ENCODE peak calls at places on chromosomes 1 and 21, in nine cellular contexts. One of them, this sample, is unnamed. For H3K4me1 and H3K27me3, the result is how much of the 10 kb centered on the place peaks cover.

GRCh38 chr1:111191496-111191895 is 8.9 kb downstream of the DENND2D start:
- DNase-seq in fibroblast of lung: peak
- DNase-seq in heart right ventricle: no peak
- DNase-seq in GM23338: no peak
- DNase-seq in MM.1S: no peak
- DNase-seq in IMR-90: peak
- DNase-seq in ovary: no peak
- DNase-seq in colonic mucosa: no peak
- DNase-seq in stomach: no peak
- DNase-seq in this sample: no peak

GRCh38 chr1:53552146-53552940 is 93.1 kb downstream of the DMRTB1 start:
- DNase-seq in fibroblast of lung: no peak
- DNase-seq in heart right ventricle: no peak
- DNase-seq in GM23338: peak
- DNase-seq in MM.1S: no peak
- DNase-seq in IMR-90: peak
- DNase-seq in ovary: no peak
- DNase-seq in colonic mucosa: no peak
- DNase-seq in stomach: no peak
- DNase-seq in this sample: no peak

GRCh38 chr1:79496129-79496528 is 489.6 kb upstream of the ADGRL4 start:
- DNase-seq in fibroblast of lung: no peak
- DNase-seq in heart right ventricle: no peak
- DNase-seq in GM23338: no peak
- DNase-seq in MM.1S: peak
- DNase-seq in IMR-90: no peak
- DNase-seq in ovary: no peak
- DNase-seq in colonic mucosa: no peak
- DNase-seq in stomach: no peak
- DNase-seq in this sample: no peak

GRCh38 chr1:40635763-40636500 is 29.6 kb downstream of the RIMS3 start:
- DNase-seq in fibroblast of lung: no peak
- DNase-seq in heart right ventricle: no peak
- DNase-seq in GM23338: no peak
- DNase-seq in MM.1S: no peak
- DNase-seq in IMR-90: no peak
- DNase-seq in ovary: no peak
- DNase-seq in colonic mucosa: no peak
- DNase-seq in stomach: no peak
- DNase-seq in this sample: no peak

GRCh38 chr1:206895837-206896242 is 1.4 kb upstream of the IL24 start:
- DNase-seq in fibroblast of lung: peak
- DNase-seq in heart right ventricle: no peak
- DNase-seq in GM23338: no peak
- DNase-seq in MM.1S: no peak
- DNase-seq in IMR-90: peak
- DNase-seq in ovary: no peak
- DNase-seq in colonic mucosa: no peak
- DNase-seq in stomach: peak
- DNase-seq in this sample: no peak

GRCh38 chr21:35136586-35137254 is 87.6 kb upstream of the RUNX1 start:
- DNase-seq in fibroblast of lung: peak
- DNase-seq in heart right ventricle: no peak
- DNase-seq in GM23338: peak
- DNase-seq in MM.1S: no peak
- DNase-seq in IMR-90: peak
- DNase-seq in ovary: no peak
- DNase-seq in colonic mucosa: peak
- DNase-seq in stomach: peak
- DNase-seq in this sample: no peak

GRCh38 chr1:246280551-246280950 is 226.5 kb downstream of the SMYD3 start:
- DNase-seq in fibroblast of lung: peak
- DNase-seq in heart right ventricle: no peak
- DNase-seq in GM23338: peak
- DNase-seq in MM.1S: no peak
- DNase-seq in IMR-90: peak
- DNase-seq in ovary: no peak
- DNase-seq in colonic mucosa: no peak
- DNase-seq in stomach: no peak
- DNase-seq in this sample: no peak

GRCh38 chr1:14300991-14301703 is 297.3 kb upstream of the KAZN start:
- DNase-seq in fibroblast of lung: peak
- DNase-seq in heart right ventricle: peak
- DNase-seq in GM23338: no peak
- DNase-seq in MM.1S: no peak
- DNase-seq in IMR-90: no peak
- DNase-seq in ovary: no peak
- DNase-seq in colonic mucosa: peak
- DNase-seq in stomach: peak
- DNase-seq in this sample: no peak

GRCh38 chr1:223228931-223229528 is 86.0 kb upstream of the TLR5 start:
- DNase-seq in fibroblast of lung: no peak
- DNase-seq in heart right ventricle: no peak
- DNase-seq in GM23338: no peak
- DNase-seq in MM.1S: no peak
- DNase-seq in IMR-90: no peak
- DNase-seq in ovary: no peak
- DNase-seq in colonic mucosa: no peak
- DNase-seq in stomach: no peak
- DNase-seq in this sample: no peak

GRCh38 chr1:91161749-91162148 is 139.9 kb upstream of the ZNF644 start:
- DNase-seq in fibroblast of lung: no peak
- DNase-seq in heart right ventricle: no peak
- DNase-seq in GM23338: no peak
- DNase-seq in MM.1S: no peak
- DNase-seq in IMR-90: no peak
- DNase-seq in ovary: no peak
- DNase-seq in colonic mucosa: no peak
- DNase-seq in stomach: no peak
- DNase-seq in this sample: no peak

GRCh38 chr1:87939486-87939885 is 610.8 kb downstream of the LMO4 start:
- DNase-seq in fibroblast of lung: no peak
- DNase-seq in heart right ventricle: no peak
- DNase-seq in GM23338: no peak
- DNase-seq in MM.1S: no peak
- DNase-seq in IMR-90: no peak
- DNase-seq in ovary: no peak
- DNase-seq in colonic mucosa: no peak
- DNase-seq in stomach: no peak
- DNase-seq in this sample: no peak

GRCh38 chr1:228154685-228155571 is 5.2 kb downstream of the GJC2 start:
- DNase-seq in fibroblast of lung: no peak
- DNase-seq in heart right ventricle: no peak
- DNase-seq in GM23338: no peak
- DNase-seq in MM.1S: no peak
- DNase-seq in IMR-90: no peak
- DNase-seq in ovary: peak
- DNase-seq in colonic mucosa: no peak
- DNase-seq in stomach: no peak
- DNase-seq in this sample: no peak

GRCh38 chr1:152348447-152348846 is 11.4 kb downstream of the FLG2 start:
- DNase-seq in fibroblast of lung: no peak
- DNase-seq in heart right ventricle: no peak
- DNase-seq in GM23338: peak
- DNase-seq in MM.1S: peak
- DNase-seq in IMR-90: no peak
- DNase-seq in ovary: no peak
- DNase-seq in colonic mucosa: no peak
- DNase-seq in stomach: no peak
- DNase-seq in this sample: no peak

GRCh38 chr21:46060596-46061061 is 37.3 kb upstream of the COL6A2 start:
- DNase-seq in fibroblast of lung: peak
- DNase-seq in heart right ventricle: peak
- DNase-seq in GM23338: no peak
- DNase-seq in MM.1S: no peak
- DNase-seq in IMR-90: peak
- DNase-seq in ovary: peak
- DNase-seq in colonic mucosa: peak
- DNase-seq in stomach: peak
- DNase-seq in this sample: peak
- H3K4me1 ChIP-seq in fibroblast of lung: under half
- H3K4me1 ChIP-seq in heart right ventricle: under half
- H3K4me1 ChIP-seq in GM23338: under half
- H3K4me1 ChIP-seq in MM.1S: under half
- H3K4me1 ChIP-seq in IMR-90: under half
- H3K4me1 ChIP-seq in ovary: under half
- H3K4me1 ChIP-seq in colonic mucosa: under half
- H3K4me1 ChIP-seq in stomach: under half
- H3K4me1 ChIP-seq in this sample: under half

GRCh38 chr1:22611530-22611947 is 24.9 kb upstream of the C1QA start:
- DNase-seq in fibroblast of lung: peak
- DNase-seq in heart right ventricle: peak
- DNase-seq in GM23338: peak
- DNase-seq in MM.1S: peak
- DNase-seq in IMR-90: peak
- DNase-seq in ovary: peak
- DNase-seq in colonic mucosa: peak
- DNase-seq in stomach: no peak
- DNase-seq in this sample: no peak

GRCh38 chr1:22612657-22613056 is 23.8 kb upstream of the C1QA start:
- DNase-seq in fibroblast of lung: no peak
- DNase-seq in heart right ventricle: no peak
- DNase-seq in GM23338: no peak
- DNase-seq in MM.1S: no peak
- DNase-seq in IMR-90: no peak
- DNase-seq in ovary: no peak
- DNase-seq in colonic mucosa: no peak
- DNase-seq in stomach: no peak
- DNase-seq in this sample: no peak

GRCh38 chr1:22602060-22602740 is 34.2 kb upstream of the C1QA start:
- DNase-seq in fibroblast of lung: no peak
- DNase-seq in heart right ventricle: no peak
- DNase-seq in GM23338: no peak
- DNase-seq in MM.1S: no peak
- DNase-seq in IMR-90: no peak
- DNase-seq in ovary: no peak
- DNase-seq in colonic mucosa: no peak
- DNase-seq in stomach: no peak
- DNase-seq in this sample: no peak

GRCh38 chr1:22609291-22609690 is 27.1 kb upstream of the C1QA start:
- DNase-seq in fibroblast of lung: no peak
- DNase-seq in heart right ventricle: no peak
- DNase-seq in GM23338: no peak
- DNase-seq in MM.1S: no peak
- DNase-seq in IMR-90: no peak
- DNase-seq in ovary: no peak
- DNase-seq in colonic mucosa: no peak
- DNase-seq in stomach: no peak
- DNase-seq in this sample: no peak

DNA sequence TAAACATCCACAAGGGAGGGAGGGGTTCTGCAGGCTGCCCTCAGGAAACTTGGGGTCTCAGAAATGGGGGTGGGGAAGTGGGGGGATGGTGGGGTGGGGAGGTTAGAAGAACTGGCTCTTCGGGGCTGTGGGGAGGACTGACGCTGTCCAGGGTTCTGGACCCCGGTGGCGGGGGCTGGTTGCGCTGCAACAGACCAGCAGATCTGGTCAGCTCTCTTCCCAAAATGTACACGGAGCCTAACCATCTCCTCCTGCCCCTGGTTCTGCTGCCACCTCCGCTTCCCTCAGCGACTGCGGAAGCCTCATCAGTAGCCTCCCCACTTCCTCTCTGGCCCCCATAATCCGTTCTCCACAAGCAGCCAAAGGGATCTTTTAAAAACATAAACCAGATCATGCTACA is 29.3 kb upstream of the C1QA start:
- DNase-seq in fibroblast of lung: no peak
- DNase-seq in heart right ventricle: no peak
- DNase-seq in GM23338: peak
- DNase-seq in MM.1S: no peak
- DNase-seq in IMR-90: no peak
- DNase-seq in ovary: no peak
- DNase-seq in colonic mucosa: no peak
- DNase-seq in stomach: no peak
- DNase-seq in this sample: no peak
- H3K27me3 ChIP-seq in fibroblast of lung: under half
- H3K27me3 ChIP-seq in heart right ventricle: half or more
- H3K27me3 ChIP-seq in GM23338: under half
- H3K27me3 ChIP-seq in MM.1S: half or more
- H3K27me3 ChIP-seq in IMR-90: under half
- H3K27me3 ChIP-seq in ovary: under half
- H3K27me3 ChIP-seq in colonic mucosa: under half
- H3K27me3 ChIP-seq in stomach: under half
- H3K27me3 ChIP-seq in this sample: under half

DNA sequence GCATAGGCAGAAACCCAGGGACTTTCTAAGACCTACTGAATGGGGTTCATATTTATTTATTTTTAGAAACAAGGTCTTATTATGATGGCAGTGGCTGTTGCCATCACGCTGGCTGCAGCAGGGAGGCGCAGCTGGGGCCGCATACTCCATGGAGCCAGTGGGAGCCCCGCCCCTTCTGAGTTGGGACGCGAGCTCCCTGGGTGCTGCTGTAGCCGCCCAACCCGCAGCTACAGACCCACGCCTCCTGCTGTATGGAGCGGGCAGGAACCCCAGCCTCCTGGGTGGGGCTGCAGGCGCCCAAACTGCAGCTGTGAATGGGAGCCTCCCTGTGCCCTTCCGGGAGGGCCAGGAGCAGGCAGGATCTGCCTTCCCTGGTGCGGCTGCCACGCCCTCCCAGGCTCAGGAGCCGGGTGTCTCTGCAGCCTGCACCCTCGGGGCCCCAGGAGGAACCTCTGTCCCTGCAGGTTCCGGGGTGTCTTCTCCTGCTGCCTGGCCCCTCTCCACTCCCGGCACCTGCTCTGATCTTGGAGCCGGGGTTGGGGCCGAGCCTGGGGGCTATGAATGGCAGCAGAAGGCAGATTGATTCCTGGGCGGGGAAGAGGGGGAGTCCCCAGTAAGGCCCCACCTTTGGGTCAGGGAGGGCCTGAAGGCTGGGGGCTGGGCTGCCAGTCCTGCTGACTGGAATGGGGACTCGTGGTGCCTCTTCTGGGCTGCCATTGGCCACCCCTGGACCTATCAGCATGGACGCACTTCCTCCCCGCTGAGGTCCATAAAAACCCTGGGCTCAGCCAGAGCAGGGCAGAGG is 66.5 kb upstream of the LRRN2 start:
- DNase-seq in fibroblast of lung: no peak
- DNase-seq in heart right ventricle: no peak
- DNase-seq in GM23338: peak
- DNase-seq in MM.1S: no peak
- DNase-seq in IMR-90: no peak
- DNase-seq in ovary: no peak
- DNase-seq in colonic mucosa: peak
- DNase-seq in stomach: no peak
- DNase-seq in this sample: no peak
- TF ChIP-seq CTCF in fibroblast of lung: no peak
- TF ChIP-seq CTCF in heart right ventricle: no peak
- TF ChIP-seq CTCF in GM23338: peak
- TF ChIP-seq CTCF in MM.1S: no peak
- TF ChIP-seq CTCF in IMR-90: no peak
- TF ChIP-seq CTCF in ovary: no peak
- TF ChIP-seq CTCF in colonic mucosa: peak
- TF ChIP-seq CTCF in stomach: no peak
- TF ChIP-seq CTCF in this sample: no peak

DNA sequence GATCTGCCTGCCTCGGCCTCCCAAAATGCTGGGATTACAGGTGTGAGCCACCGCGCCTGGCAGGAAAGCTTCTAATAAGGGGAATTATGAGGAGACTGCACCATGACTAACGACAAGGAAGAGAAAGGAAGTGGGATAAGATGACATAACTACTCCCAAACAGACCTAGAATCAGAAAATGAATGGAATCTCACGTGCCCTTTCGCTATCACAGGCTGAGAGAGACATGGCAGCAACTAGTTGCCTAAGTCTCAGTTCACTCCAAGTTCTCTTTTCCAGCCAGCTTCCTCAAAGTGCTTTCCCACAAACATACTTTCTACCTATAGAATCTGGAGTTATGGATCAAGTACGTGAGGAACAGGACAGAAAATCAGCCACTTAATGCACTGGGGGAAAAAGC is 2.0 kb downstream of the PI4KB start:
- DNase-seq in fibroblast of lung: no peak
- DNase-seq in heart right ventricle: no peak
- DNase-seq in GM23338: no peak
- DNase-seq in MM.1S: no peak
- DNase-seq in IMR-90: peak
- DNase-seq in ovary: no peak
- DNase-seq in colonic mucosa: no peak
- DNase-seq in stomach: no peak
- DNase-seq in this sample: no peak
- H3K4me1 ChIP-seq in fibroblast of lung: under half
- H3K4me1 ChIP-seq in heart right ventricle: half or more
- H3K4me1 ChIP-seq in GM23338: under half
- H3K4me1 ChIP-seq in MM.1S: under half
- H3K4me1 ChIP-seq in IMR-90: under half
- H3K4me1 ChIP-seq in ovary: under half
- H3K4me1 ChIP-seq in colonic mucosa: under half
- H3K4me1 ChIP-seq in stomach: under half
- H3K4me1 ChIP-seq in this sample: under half

This sample was measured in thoracic aorta.